ENCODE peak calls at places on chromosomes 1 and 21, in nine cellular contexts. C is mammary epithelial cell, L is DND-41, N is mesendoderm, H is IMR-90, U is colonic mucosa, O is keratinocyte, M is mesenchymal stem cell, J is astrocyte. B is an unnamed sample.

GRCh38 chr21:41706678-41707077 is 60.2 kb downstream of the RIPK4 start:
- DNase-seq in C (no peak), L (no peak), N (peak; percentile 80), H (peak; percentile 39), U (peak; percentile 79), O (no peak), M (no peak), J (peak; percentile 37), B (no peak)

GRCh38 chr1:6014130-6014999 is 22.1 kb upstream of the NPHP4 start:
- DNase-seq in C (no peak), L (no peak), N (no peak), H (no peak), U (no peak), O (no peak), M (no peak), J (no peak), B (no peak)

GRCh38 chr1:162530318-162530984 is 31.1 kb upstream of the UAP1 start:
- DNase-seq in C (no peak), L (no peak), N (peak; percentile 70), H (peak; percentile 22), U (no peak), O (no peak), M (no peak), J (no peak), B (no peak)

GRCh38 chr1:22884806-22885559 is 87.7 kb downstream of the LACTBL1 start:
- DNase-seq in C (no peak), L (no peak), N (no peak), H (no peak), U (no peak), O (no peak), M (no peak), J (no peak), B (no peak)

GRCh38 chr1:230002164-230002803 is 64.8 kb upstream of the GALNT2 start:
- DNase-seq in C (no peak), L (no peak), N (no peak), H (no peak), U (peak; percentile 39), O (no peak), M (no peak), J (no peak), B (no peak)

GRCh38 chr1:17080881-17081280 is 27.0 kb upstream of the SDHB start:
- DNase-seq in C (no peak), L (no peak), N (no peak), H (no peak), U (no peak), O (no peak), M (no peak), J (no peak), B (no peak)

GRCh38 chr1:153778824-153779519 is 3.8 kb downstream of the SLC27A3 start:
- DNase-seq in C (no peak), L (no peak), N (no peak), H (no peak), U (no peak), O (no peak), M (no peak), J (no peak), B (no peak)

GRCh38 chr1:21875621-21876063 is 61.5 kb downstream of the HSPG2 start:
- DNase-seq in C (no peak), L (no peak), N (no peak), H (no peak), U (no peak), O (no peak), M (no peak), J (no peak), B (no peak)

GRCh38 chr1:151556052-151556451 is 15.9 kb downstream of the TUFT1 start:
- DNase-seq in C (no peak), L (no peak), N (no peak), H (no peak), U (no peak), O (no peak), M (no peak), J (no peak), B (no peak)

GRCh38 chr1:226064816-226065248 is 2.3 kb downstream of the H3-3A start:
- DNase-seq in C (peak; percentile 59), L (peak; percentile 54), N (peak; percentile 73), H (peak; percentile 72), U (peak; percentile 66), O (no peak), M (peak; percentile 73), J (peak; percentile 34), B (no peak)
- H3K9ac ChIP-seq in C (no peak overlapping the region), L (peak overlapping the region; percentile 91), N (peak overlapping the region; percentile 58), H (no peak overlapping the region), U (no peak overlapping the region), O (no peak overlapping the region), M (peak overlapping the region; percentile 99), J (peak overlapping the region; percentile 67), B (peak overlapping the region; percentile 64)

GRCh38 chr1:97907886-97908285 is 12.9 kb downstream of the DPYD start:
- DNase-seq in C (no peak), L (no peak), N (no peak), H (no peak), U (no peak), O (no peak), M (no peak), J (no peak), B (no peak)

GRCh38 chr1:97906567-97907228 is 14.1 kb downstream of the DPYD start:
- DNase-seq in C (peak; percentile 50), L (no peak), N (peak; percentile 65), H (peak; percentile 90), U (no peak), O (no peak), M (peak; percentile 56), J (peak; percentile 96), B (no peak)

GRCh38 chr1:97904528-97904927 is 16.3 kb downstream of the DPYD start:
- DNase-seq in C (peak; percentile 71), L (no peak), N (peak; percentile 2), H (peak; percentile 54), U (no peak), O (no peak), M (peak; percentile 62), J (peak; percentile 51), B (no peak)

GRCh38 chr1:97903626-97904025 is 17.2 kb downstream of the DPYD start:
- DNase-seq in C (no peak), L (no peak), N (no peak), H (peak; percentile 41), U (no peak), O (no peak), M (no peak), J (peak; percentile 46), B (no peak)

GRCh38 chr1:97905141-97905540 is 15.7 kb downstream of the DPYD start:
- DNase-seq in C (no peak), L (no peak), N (no peak), H (no peak), U (no peak), O (no peak), M (no peak), J (no peak), B (no peak)
- H3K27ac ChIP-seq in C (no peak overlapping the region), L (no peak overlapping the region), N (no peak overlapping the region), H (no peak overlapping the region), U (no peak overlapping the region), O (no peak overlapping the region), M (no peak overlapping the region), J (no peak overlapping the region), B (no peak overlapping the region)

GRCh38 chr1:181013144-181013543 is 9.5 kb downstream of the STX6 start:
- DNase-seq in C (no peak), L (peak; percentile 72), N (no peak), H (no peak), U (no peak), O (no peak), M (no peak), J (no peak), B (no peak)

GRCh38 chr1:181010789-181011188 is 11.9 kb downstream of the STX6 start:
- DNase-seq in C (no peak), L (no peak), N (peak; percentile 68), H (peak; percentile 68), U (no peak), O (no peak), M (peak; percentile 29), J (peak; percentile 79), B (no peak)

GRCh38 chr1:181014431-181015257 is 8.0 kb downstream of the STX6 start:
- DNase-seq in C (no peak), L (no peak), N (no peak), H (no peak), U (no peak), O (no peak), M (no peak), J (no peak), B (no peak)

GRCh38 chr1:181012203-181012520 is 10.5 kb downstream of the STX6 start:
- DNase-seq in C (no peak), L (no peak), N (no peak), H (no peak), U (no peak), O (no peak), M (no peak), J (no peak), B (no peak)

GRCh38 chr1:181011301-181012202 is 11.1 kb downstream of the STX6 start:
- DNase-seq in C (no peak), L (no peak), N (no peak), H (no peak), U (no peak), O (no peak), M (peak; percentile 11), J (no peak), B (no peak)
- H3K9ac ChIP-seq in C (no peak overlapping the region), L (no peak overlapping the region), N (no peak overlapping the region), H (peak overlapping the region; percentile 47), U (no peak overlapping the region), O (no peak overlapping the region), M (no peak overlapping the region), J (no peak overlapping the region), B (no peak overlapping the region)

DNA sequence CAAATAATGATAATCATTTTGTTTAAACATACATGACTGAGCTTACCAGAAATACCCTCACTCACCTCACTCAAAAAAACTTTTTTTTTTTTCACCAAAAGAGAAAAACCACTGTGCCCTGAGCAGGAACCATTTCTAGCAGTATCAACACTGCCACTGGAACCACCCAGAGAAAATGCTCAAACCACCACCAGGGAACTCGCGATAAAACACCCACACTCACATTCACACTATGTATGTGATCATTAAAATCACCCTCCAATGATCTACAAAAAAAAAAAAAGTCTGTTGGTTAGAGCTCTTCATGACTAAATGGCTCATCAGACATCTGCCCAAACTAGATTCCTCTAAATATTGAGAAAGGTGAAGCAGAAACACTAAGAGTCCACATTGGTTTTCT is 11.5 kb downstream of the TIAM1 start:
- DNase-seq in C (no peak), L (no peak), N (no peak), H (no peak), U (no peak), O (no peak), M (no peak), J (no peak), B (no peak)
- H3K27ac ChIP-seq in C (no peak overlapping the region), L (no peak overlapping the region), N (no peak overlapping the region), H (no peak overlapping the region), U (no peak overlapping the region), O (no peak overlapping the region), M (no peak overlapping the region), J (no peak overlapping the region), B (no peak overlapping the region)

GRCh38 chr1:85579619-85580018 is 942 bp upstream of the CCN1 start:
- DNase-seq in C (no peak), L (no peak), N (peak; percentile 73), H (peak; percentile 79), U (no peak), O (no peak), M (peak; percentile 58), J (peak; percentile 78), B (no peak)
- H3K9ac ChIP-seq in C (peak overlapping the region; percentile 2), L (no peak overlapping the region), N (peak overlapping the region; percentile 15), H (peak overlapping the region; percentile 93), U (no peak overlapping the region), O (peak overlapping the region; percentile 93), M (peak overlapping the region; percentile 99), J (peak overlapping the region; percentile 96), B (peak overlapping the region; percentile 81)

B was measured in SK-N-MC.